ENCODE peak calls at places on chromosomes 13 and 19, in four cellular contexts. P is H1, N is HepG2, U is GM12878. F is an unnamed sample.

GRCh38 chr13:73230714-73231113 is 171.9 kb downstream of the KLF5 start:
- DNase-seq in P (no peak), N (no peak), U (no peak), F (no peak)

GRCh38 chr19:46958542-46958941 is 61.1 kb upstream of the NPAS1 start:
- DNase-seq in P (no peak), N (peak), U (no peak), F (no peak)

GRCh38 chr13:62687727-62688126 is 1272.1 kb upstream of the PCDH20 start:
- DNase-seq in U (no peak), N (no peak), P (no peak), F (no peak)

GRCh38 chr19:38252935-38253691 is 3.1 kb downstream of the PPP1R14A start:
- DNase-seq in P (no peak), N (no peak), U (no peak), F (no peak)

GRCh38 chr13:49733181-49733951 is 42.1 kb upstream of the EBPL start:
- DNase-seq in N (peak), U (no peak), P (no peak), F (no peak)

GRCh38 chr19:1445185-1445931 is 4.6 kb upstream of the APC2 start:
- DNase-seq in P (no peak), N (peak), U (no peak), F (no peak)

GRCh38 chr13:59342396-59342795 is 821.3 kb downstream of the DIAPH3 start:
- DNase-seq in P (no peak), N (no peak), U (no peak), F (no peak)

GRCh38 chr19:18306903-18307681 is 15.8 kb downstream of the LSM4 start:
- DNase-seq in P (no peak), N (no peak), U (no peak), F (no peak)

GRCh38 chr19:57560049-57560491 is 407 bp upstream of the ZNF550 start:
- DNase-seq in U (no peak), N (no peak), P (no peak), F (no peak)

GRCh38 chr19:46441775-46442332 is 13.1 kb upstream of the PNMA8C start:
- DNase-seq in U (no peak), N (no peak), P (no peak), F (no peak)

GRCh38 chr19:1117654-1118053 is 13.9 kb downstream of the GPX4 start:
- DNase-seq in N (no peak), U (no peak), P (no peak), F (no peak)

GRCh38 chr13:43005460-43006236 is 13.6 kb upstream of the EPSTI1 start:
- DNase-seq in U (no peak), P (no peak), N (peak), F (no peak)

GRCh38 chr19:55178781-55179569 is 1.1 kb downstream of the SYT5 start:
- DNase-seq in N (peak), P (no peak), U (peak), F (peak)

GRCh38 chr19:58571575-58571947 is 1.6 kb downstream of the MZF1 start:
- DNase-seq in N (no peak), P (no peak), U (no peak), F (no peak)

GRCh38 chr13:38899581-38899980 is 91.0 kb downstream of the STOML3 start:
- DNase-seq in N (no peak), U (no peak), P (no peak), F (no peak)

GRCh38 chr19:38303517-38304351 is at the start of gene C19orf33:
- DNase-seq in P (no peak), U (no peak), N (no peak), F (no peak)

GRCh38 chr13:41384749-41385503 is 72.4 kb upstream of the RGCC start:
- DNase-seq in N (no peak), U (no peak), P (no peak), F (no peak)

GRCh38 chr13:33494596-33495214 is 209.2 kb upstream of the STARD13 start:
- DNase-seq in N (peak), U (no peak), P (no peak), F (no peak)

GRCh38 chr13:30346159-30346788 is 38.9 kb upstream of the KATNAL1 start:
- DNase-seq in P (no peak), U (peak), N (no peak), F (no peak)

GRCh38 chr13:23901365-23901764 is 4.1 kb upstream of the C1QTNF9B start:
- DNase-seq in U (no peak), N (no peak), P (no peak), F (no peak)

GRCh38 chr19:35065574-35065973 is 24.1 kb downstream of the HPN start:
- DNase-seq in U (no peak), N (no peak), P (no peak), F (no peak)

GRCh38 chr19:35063940-35064818 is 22.7 kb downstream of the HPN start:
- DNase-seq in P (no peak), N (no peak), U (no peak), F (no peak)

GRCh38 chr19:35068941-35069634 is 27.6 kb downstream of the HPN start:
- DNase-seq in P (no peak), N (no peak), U (no peak), F (no peak)

GRCh38 chr19:35066121-35066520 is 24.6 kb downstream of the HPN start:
- DNase-seq in U (no peak), P (no peak), N (no peak), F (no peak)

DNA sequence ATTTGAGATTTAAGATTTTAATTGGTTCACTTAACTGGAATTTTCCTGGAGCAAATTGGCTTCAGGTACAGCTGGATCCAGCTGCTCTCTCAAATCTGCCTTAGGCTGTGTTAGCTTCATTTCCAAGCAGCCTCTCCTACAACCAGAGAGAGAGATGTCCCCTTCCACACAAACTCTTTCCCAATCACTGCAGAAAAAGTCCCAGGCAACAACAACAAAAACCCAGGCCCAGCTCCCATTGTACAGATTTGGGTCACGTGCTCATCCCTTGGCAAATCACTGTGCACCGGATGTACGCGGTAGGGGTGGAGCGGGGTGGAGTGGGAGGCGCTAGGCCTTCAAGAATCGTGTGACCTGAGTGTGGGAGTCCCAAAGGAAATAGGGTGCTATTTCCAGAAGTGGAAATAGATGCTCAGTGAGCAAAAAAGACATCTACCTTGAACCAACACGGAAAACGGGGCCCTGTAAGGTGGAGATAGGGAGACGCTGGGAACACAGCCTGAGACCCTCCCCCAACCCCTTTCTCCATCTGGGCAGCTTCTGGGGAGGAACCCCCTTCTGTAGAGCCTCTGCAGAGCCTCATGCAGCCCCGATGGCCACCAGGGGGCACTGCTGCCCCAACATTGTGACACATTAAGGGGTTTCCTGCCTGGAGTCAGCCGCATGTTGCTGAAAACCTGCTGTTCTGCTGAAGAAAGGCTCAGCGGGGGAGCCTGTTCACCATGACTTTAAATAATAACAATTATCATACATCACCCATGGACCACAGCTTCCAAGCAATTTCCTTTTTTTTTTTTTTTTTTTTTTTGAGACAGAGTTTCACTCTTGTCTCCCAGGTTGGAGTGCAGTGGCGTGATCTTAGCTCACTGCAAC is 25.4 kb downstream of the HPN start:
- DNase-seq in U (peak), N (peak), P (peak), F (peak)
- TF ChIP-seq YY1 in U (peak), N (no peak), P (peak), F (no peak)

DNA sequence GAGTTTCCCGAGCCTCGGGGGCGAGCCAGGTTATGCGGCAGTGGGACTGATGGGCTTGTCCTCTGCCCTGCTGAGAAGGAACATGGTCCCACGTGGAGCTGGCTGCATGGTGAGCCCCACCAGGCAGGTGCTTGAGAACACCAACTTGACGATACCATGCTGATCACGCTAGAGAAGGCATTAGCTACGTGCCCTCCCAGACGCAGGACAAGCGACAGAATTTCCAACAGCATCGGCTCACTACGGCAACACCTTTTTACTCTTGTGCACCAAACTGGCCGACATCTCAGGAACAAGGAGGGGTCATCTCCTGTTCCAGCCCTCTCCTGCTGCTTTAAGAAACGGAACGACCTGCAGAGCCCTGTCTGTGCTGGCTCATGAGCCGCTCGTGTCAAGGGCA is 8.3 kb downstream of the ZFR2 start:
- DNase-seq in P (no peak), U (no peak), N (no peak), F (no peak)
- TF ChIP-seq SUZ12 in P (no peak), U (no peak), N (no peak), F (no peak)

GRCh38 chr13:31908696-31909386 is 122.7 kb upstream of the FRY start:
- DNase-seq in N (no peak), U (no peak), P (no peak), F (no peak)
- TF ChIP-seq ZNF274 in N (no peak), U (no peak), P (no peak), F (no peak)

DNA sequence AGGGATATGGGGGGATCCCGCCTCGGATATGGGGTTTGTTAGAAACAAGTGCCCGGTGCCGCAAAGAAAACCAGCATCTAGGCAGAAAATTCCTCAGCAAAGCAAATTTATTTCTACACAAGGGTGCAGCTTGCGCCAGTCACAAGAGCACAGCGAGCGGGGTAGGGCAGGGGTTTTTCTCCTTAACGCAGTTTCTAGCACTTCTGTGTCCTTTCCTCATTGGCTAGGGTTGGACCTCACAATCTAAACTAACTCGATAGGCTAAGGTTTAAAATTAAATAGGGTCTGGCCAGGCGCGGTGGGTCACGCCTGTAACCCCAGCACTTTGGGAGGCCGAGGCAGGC is 606 bp downstream of the ZNF440 start:
- DNase-seq in U (no peak), P (no peak), N (no peak), F (no peak)
- TF ChIP-seq YY1 in U (no peak), P (no peak), N (no peak), F (no peak)

GRCh38 chr13:113837554-113838355 is 26.1 kb downstream of the GAS6 start:
- DNase-seq in N (peak), U (no peak), P (no peak), F (peak)

GRCh38 chr13:113833111-113833830 is 30.6 kb downstream of the GAS6 start:
- DNase-seq in P (no peak), U (no peak), N (no peak), F (no peak)

GRCh38 chr13:113836917-113837553 is 26.8 kb downstream of the GAS6 start:
- DNase-seq in U (no peak), N (no peak), P (no peak), F (no peak)

GRCh38 chr13:113834496-113835200 is 29.2 kb downstream of the GAS6 start:
- DNase-seq in N (no peak), U (no peak), P (no peak), F (no peak)

GRCh38 chr13:113835461-113836274 is 28.2 kb downstream of the GAS6 start:
- DNase-seq in P (no peak), U (no peak), N (no peak), F (no peak)
- TF ChIP-seq SUZ12 in P (no peak), U (no peak), N (no peak), F (no peak)

DNA sequence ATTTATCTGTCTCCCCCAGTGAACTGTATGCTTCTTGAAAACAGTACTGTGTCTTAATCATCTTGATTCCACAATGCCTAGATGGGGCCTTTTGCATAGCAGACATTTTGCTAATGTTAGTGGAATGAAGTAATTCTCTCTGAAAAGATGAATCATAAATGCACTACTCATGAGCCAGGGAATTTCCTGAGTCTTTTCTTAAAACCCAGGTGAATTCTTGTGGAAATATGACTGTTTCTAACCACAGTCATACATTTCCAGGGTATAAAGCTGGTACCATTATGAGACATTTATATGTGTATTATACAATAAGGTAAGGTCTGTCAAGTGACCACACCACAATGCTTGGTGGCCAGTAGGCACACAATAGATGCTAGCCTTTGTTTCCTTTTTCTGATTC is 5.5 kb upstream of the KCTD4 start:
- DNase-seq in N (no peak), U (peak), P (no peak), F (no peak)
- TF ChIP-seq ZNF274 in N (no peak), U (no peak), P (no peak), F (no peak)

GRCh38 chr13:98823442-98823841 is 71.0 kb upstream of the SLC15A1 start:
- DNase-seq in U (no peak), P (no peak), N (no peak), F (no peak)

GRCh38 chr13:98819382-98819781 is 66.9 kb upstream of the SLC15A1 start:
- DNase-seq in U (no peak), N (no peak), P (no peak), F (no peak)

GRCh38 chr13:98822238-98822606 is 69.8 kb upstream of the SLC15A1 start:
- DNase-seq in P (no peak), U (no peak), N (no peak), F (no peak)

GRCh38 chr13:98820744-98821371 is 68.4 kb upstream of the SLC15A1 start:
- DNase-seq in U (no peak), N (no peak), P (no peak), F (no peak)

DNA sequence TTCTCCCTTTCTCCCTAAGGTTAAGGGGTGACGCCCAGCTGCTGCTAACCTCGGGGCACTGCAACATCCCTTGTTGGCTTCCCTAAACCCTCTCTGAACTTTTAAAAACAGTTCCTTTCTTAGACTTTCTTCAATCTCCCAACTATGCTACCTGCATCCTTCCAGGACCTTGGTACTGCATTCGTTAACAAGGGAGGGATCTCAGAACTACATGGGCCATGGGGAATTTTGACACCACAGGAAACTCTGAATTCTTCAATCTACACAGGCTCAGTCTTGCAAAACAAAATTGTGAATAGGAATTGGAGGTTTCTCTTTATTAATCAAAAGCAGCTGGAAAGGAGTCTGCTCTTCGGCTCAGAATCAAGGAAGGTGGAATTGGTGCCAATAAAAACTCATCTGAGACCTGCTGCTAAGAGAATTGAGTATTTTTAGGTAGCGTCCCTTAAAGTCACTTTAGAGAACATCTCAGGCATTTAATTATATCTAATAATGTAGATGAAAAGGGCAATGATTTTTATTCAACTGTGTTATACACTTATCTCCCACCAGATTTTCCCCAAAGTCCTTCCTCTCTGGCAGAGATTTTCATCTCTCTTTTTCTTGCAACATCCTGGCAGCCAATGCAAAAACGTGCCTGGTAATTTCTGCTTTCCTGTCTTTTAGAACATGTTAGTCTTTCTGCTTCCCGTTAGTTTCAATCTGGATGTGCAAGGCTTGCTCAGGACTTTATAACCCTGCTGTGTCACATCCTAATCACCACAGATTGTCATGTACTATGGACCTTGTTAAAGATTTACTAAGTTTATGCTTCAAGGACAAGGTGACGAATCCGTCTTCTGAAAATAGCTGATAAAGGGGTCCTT is 69.1 kb upstream of the SLC15A1 start:
- DNase-seq in U (no peak), N (peak), P (no peak), F (no peak)
- TF ChIP-seq YY1 in U (no peak), N (no peak), P (no peak), F (no peak)

F was measured in NT2/D1.